ENCODE peak calls at places on chromosome 21, in four cellular contexts. G, C, J and Z are unnamed samples.

GRCh38 chr21:18023099-18023498 is 203.9 kb upstream of the C21orf91 start:
- DNase-seq in G (no peak), C (no peak), J (no peak), Z (no peak)

GRCh38 chr21:16752109-16752508 is 760.7 kb upstream of the CXADR start:
- DNase-seq in G (no peak), C (no peak), J (no peak), Z (no peak)

GRCh38 chr21:36626791-36627190 is 72.1 kb upstream of the SIM2 start:
- DNase-seq in G (no peak), C (no peak), J (no peak), Z (no peak)

GRCh38 chr21:35448876-35449599 is 399.9 kb upstream of the RUNX1 start:
- DNase-seq in G (no peak), C (no peak), J (no peak), Z (no peak)

GRCh38 chr21:39575778-39576177 is 37.0 kb upstream of the B3GALT5 start:
- DNase-seq in G (no peak), C (no peak), J (no peak), Z (no peak)

GRCh38 chr21:38355992-38356781 is 99.4 kb downstream of the KCNJ15 start:
- DNase-seq in G (peak; percentile 53), C (peak; percentile 80), J (peak; percentile 97), Z (no peak)

GRCh38 chr21:36207577-36208320 is 51.1 kb downstream of the DOP1B start:
- DNase-seq in G (no peak), C (no peak), J (no peak), Z (no peak)

GRCh38 chr21:37863842-37864241 is 52.4 kb downstream of the KCNJ6 start:
- DNase-seq in G (no peak), C (no peak), J (peak; percentile 53), Z (no peak)

GRCh38 chr21:22235866-22236590 is 1237.8 kb downstream of the NCAM2 start:
- DNase-seq in G (no peak), C (no peak), J (no peak), Z (no peak)

GRCh38 chr21:38773108-38774061 is 32.3 kb upstream of the ETS2 start:
- DNase-seq in G (peak; percentile 26), C (no peak), J (no peak), Z (peak; percentile 46)

GRCh38 chr21:37742115-37742514 is 174.1 kb downstream of the KCNJ6 start:
- DNase-seq in G (no peak), C (no peak), J (no peak), Z (no peak)

GRCh38 chr21:34813266-34813886 is 144.6 kb downstream of the CLIC6 start:
- DNase-seq in G (no peak), C (no peak), J (peak; percentile 40), Z (no peak)

GRCh38 chr21:34845521-34846213 is 176.9 kb downstream of the CLIC6 start:
- DNase-seq in G (no peak), C (peak; percentile 65), J (no peak), Z (no peak)

GRCh38 chr21:27220416-27220815 is 253.5 kb upstream of the ADAMTS5 start:
- DNase-seq in G (no peak), C (no peak), J (no peak), Z (no peak)

GRCh38 chr21:45097827-45098387 is 23.5 kb downstream of the ADARB1 start:
- DNase-seq in G (no peak), C (no peak), J (no peak), Z (no peak)
- H3K27ac ChIP-seq in G (no peak overlapping the region), C (no peak overlapping the region), J (no peak overlapping the region), Z (no peak overlapping the region)

GRCh38 chr21:46428987-46429710 is 29.5 kb upstream of the DIP2A start:
- DNase-seq in G (no peak), C (no peak), J (no peak), Z (no peak)

GRCh38 chr21:46434322-46434958 is 24.3 kb upstream of the DIP2A start:
- DNase-seq in G (no peak), C (no peak), J (no peak), Z (no peak)

GRCh38 chr21:46431448-46431847 is 27.2 kb upstream of the DIP2A start:
- DNase-seq in G (no peak), C (no peak), J (no peak), Z (no peak)

GRCh38 chr21:46429754-46430681 is 28.7 kb upstream of the DIP2A start:
- DNase-seq in G (no peak), C (no peak), J (no peak), Z (no peak)

DNA sequence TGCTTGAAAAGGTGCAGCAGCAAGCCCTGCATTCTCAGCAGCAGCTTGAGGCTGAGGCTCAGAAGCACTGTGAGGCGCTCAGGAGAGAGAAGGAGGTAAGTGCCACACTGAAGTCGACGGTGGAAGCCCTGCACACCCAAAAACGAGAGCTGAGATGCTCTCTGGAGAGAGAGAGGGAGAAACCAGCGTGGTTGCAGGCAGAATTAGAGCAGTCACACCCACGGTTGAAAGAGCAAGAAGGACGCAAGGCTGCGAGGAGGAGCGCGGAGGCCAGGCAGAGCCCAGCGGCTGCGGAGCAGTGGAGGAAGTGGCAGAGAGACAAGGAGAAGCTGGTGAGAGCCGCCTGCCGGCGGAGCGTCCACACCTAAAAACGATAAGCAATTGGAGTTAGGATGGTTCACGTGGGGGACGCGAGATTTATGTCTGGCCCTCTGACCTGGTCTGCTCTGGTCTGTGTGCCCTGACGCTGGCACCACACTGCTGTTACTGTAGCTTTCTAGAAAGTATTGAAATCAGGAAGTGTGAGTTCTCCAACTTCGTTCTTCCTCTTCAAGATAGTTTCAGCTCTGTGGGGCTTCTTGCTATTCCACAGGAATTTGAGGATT is 26.7 kb upstream of the DIP2A start:
- DNase-seq in G (no peak), C (no peak), J (no peak), Z (no peak)
- H3K27ac ChIP-seq in G (no peak overlapping the region), C (no peak overlapping the region), J (no peak overlapping the region), Z (no peak overlapping the region)

GRCh38 chr21:45405819-45406762 is 1.1 kb downstream of the COL18A1 start:
- DNase-seq in G (no peak), C (no peak), J (peak; percentile 77), Z (no peak)
- H3K27ac ChIP-seq in G (peak overlapping the region; percentile 94), C (peak overlapping the region; percentile 40), J (peak overlapping the region; percentile 69), Z (peak overlapping the region; percentile 82)

GRCh38 chr21:43322311-43322710 is 104.6 kb downstream of the SIK1 start:
- DNase-seq in G (no peak), C (no peak), J (peak; percentile 69), Z (no peak)

GRCh38 chr21:43321611-43322010 is 105.3 kb downstream of the SIK1 start:
- DNase-seq in G (no peak), C (no peak), J (peak; percentile 57), Z (no peak)

GRCh38 chr21:43321111-43321510 is 105.8 kb downstream of the SIK1 start:
- DNase-seq in G (no peak), C (no peak), J (peak; percentile 35), Z (no peak)

GRCh38 chr21:43323244-43324005 is 103.5 kb downstream of the SIK1 start:
- DNase-seq in G (no peak), C (no peak), J (peak; percentile 85), Z (no peak)

GRCh38 chr21:43322805-43323204 is 104.1 kb downstream of the SIK1 start:
- DNase-seq in G (no peak), C (no peak), J (no peak), Z (no peak)
- H3K27ac ChIP-seq in G (no peak overlapping the region), C (no peak overlapping the region), J (no peak overlapping the region), Z (no peak overlapping the region)

GRCh38 chr21:44550807-44551206 is 498 bp downstream of the KRTAP10-2 start:
- DNase-seq in G (no peak), C (no peak), J (peak; percentile 58), Z (no peak)

GRCh38 chr21:44549525-44550211 is 1.6 kb downstream of the KRTAP10-2 start:
- DNase-seq in G (no peak), C (no peak), J (peak; percentile 68), Z (no peak)

GRCh38 chr21:44552136-44552535 is 831 bp upstream of the KRTAP10-2 start:
- DNase-seq in G (no peak), C (no peak), J (peak; percentile 37), Z (no peak)

GRCh38 chr21:44552681-44553080 is 1.4 kb upstream of the KRTAP10-2 start:
- DNase-seq in G (no peak), C (no peak), J (peak; percentile 26), Z (no peak)

DNA sequence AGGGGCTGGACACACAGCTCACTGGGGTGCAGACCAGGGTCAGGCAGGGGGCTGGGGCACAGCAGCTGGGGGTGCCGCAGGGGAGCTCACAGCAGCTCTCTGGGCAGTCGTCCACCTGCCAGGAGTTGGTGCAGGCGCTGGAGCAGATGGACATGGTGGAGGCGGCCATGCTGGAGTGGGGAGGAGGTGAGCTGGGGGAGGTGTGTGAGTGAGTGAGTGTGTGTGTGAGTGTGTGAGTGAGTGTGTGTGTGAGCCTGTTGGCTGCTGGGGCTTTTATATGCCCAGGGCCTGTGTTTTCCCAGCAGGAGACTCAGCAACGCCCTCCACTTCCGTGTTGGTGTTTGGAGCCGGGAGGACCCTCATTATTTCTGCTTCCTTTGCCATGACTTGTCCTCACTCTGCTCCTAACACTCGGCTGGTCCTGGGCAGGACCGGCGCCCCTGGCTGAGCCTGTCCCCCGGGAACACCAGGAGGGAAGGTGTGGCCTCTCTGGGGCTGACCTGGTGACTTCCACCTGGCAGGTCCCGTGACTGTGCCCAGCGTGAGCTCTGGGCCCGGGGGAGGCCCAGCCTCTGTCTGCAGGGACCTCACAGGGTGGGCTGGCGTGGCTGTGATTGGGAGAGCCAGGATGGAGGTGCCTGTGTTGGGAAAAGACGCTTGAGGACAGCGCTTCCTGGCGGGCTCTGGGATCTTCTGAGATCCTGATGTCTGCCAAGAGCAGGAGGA is at the start of gene KRTAP10-2:
- DNase-seq in G (no peak), C (no peak), J (peak; percentile 71), Z (no peak)
- H3K27ac ChIP-seq in G (no peak within 1 kb of the TSS), C (no peak within 1 kb of the TSS), J (no peak within 1 kb of the TSS), Z (no peak within 1 kb of the TSS)

GRCh38 chr21:43819511-43820405 is 30.4 kb downstream of the RRP1 start:
- DNase-seq in G (no peak), C (no peak), J (peak; percentile 72), Z (no peak)
- H3K27ac ChIP-seq in G (no peak overlapping the region), C (no peak overlapping the region), J (peak overlapping the region; percentile 67), Z (no peak overlapping the region)

GRCh38 chr21:42208801-42209490 is 10.0 kb upstream of the ABCG1 start:
- DNase-seq in G (no peak), C (no peak), J (no peak), Z (no peak)
- H3K27ac ChIP-seq in G (no peak overlapping the region), C (no peak overlapping the region), J (no peak overlapping the region), Z (no peak overlapping the region)

GRCh38 chr21:33267250-33267649 is 1.1 kb downstream of the IL10RB start:
- DNase-seq in G (no peak), C (no peak), J (no peak), Z (no peak)
- H3K27ac ChIP-seq in G (peak overlapping the region; percentile 85), C (peak overlapping the region; percentile 92), J (peak overlapping the region; percentile 90), Z (peak overlapping the region; percentile 84)

GRCh38 chr21:46100426-46100825 is 2.5 kb downstream of the COL6A2 start:
- DNase-seq in G (no peak), C (peak; percentile 14), J (no peak), Z (no peak)
- H3K27ac ChIP-seq in G (no peak overlapping the region), C (no peak overlapping the region), J (no peak overlapping the region), Z (no peak overlapping the region)